ENCODE peak calls at places on chromosomes 3 and 15, in eight cellular contexts. A, V, H, W, M, Q, X and P are unnamed samples.

GRCh38 chr3:144287001-144287400 is 315.4 kb downstream of the DIPK2A start:
- DNase-seq in A (no peak), Q (no peak), H (no peak), X (no peak), W (no peak), V (no peak), M (no peak), P (no peak)

GRCh38 chr3:71533588-71533987 is 49.9 kb downstream of the FOXP1 start:
- DNase-seq in M (no peak), X (no peak), Q (no peak), H (no peak), V (no peak), W (no peak), A (no peak), P (no peak)

GRCh38 chr3:134242649-134243637 is 7.7 kb downstream of the RYK start:
- DNase-seq in X (peak), M (no peak), H (no peak), Q (no peak), V (peak), W (no peak), A (peak), P (peak)

GRCh38 chr3:65508743-65509422 is 529.8 kb downstream of the MAGI1 start:
- DNase-seq in M (no peak), H (no peak), V (no peak), X (no peak), A (no peak), W (no peak), Q (no peak), P (no peak)

GRCh38 chr3:141146979-141147470 is 84.6 kb upstream of the PXYLP1 start:
- DNase-seq in A (no peak), Q (no peak), M (no peak), X (no peak), V (no peak), W (no peak), H (no peak), P (no peak)

GRCh38 chr3:40877651-40878463 is 321.4 kb upstream of the CTNNB1 start:
- DNase-seq in V (peak), Q (no peak), H (no peak), A (no peak), W (no peak), M (no peak), X (peak), P (no peak)

GRCh38 chr15:64892850-64893403 is 18.8 kb upstream of the ANKDD1A start:
- DNase-seq in A (no peak), Q (no peak), M (peak), X (no peak), W (no peak), V (no peak), H (no peak), P (peak)

GRCh38 chr3:169855514-169855913 is 14.2 kb downstream of the LRRC31 start:
- DNase-seq in V (no peak), X (no peak), Q (no peak), W (no peak), A (no peak), M (no peak), H (no peak), P (no peak)

GRCh38 chr15:41919954-41920538 is 26.2 kb upstream of the SPTBN5 start:
- DNase-seq in M (no peak), H (no peak), Q (no peak), A (no peak), V (no peak), W (no peak), X (peak), P (no peak)

GRCh38 chr3:159824341-159824740 is 164.3 kb upstream of the IL12A start:
- DNase-seq in V (peak), W (no peak), X (peak), H (peak), Q (no peak), M (no peak), A (peak), P (no peak)

GRCh38 chr3:108088697-108089096 is 2.1 kb downstream of the CD47 start:
- DNase-seq in Q (no peak), H (no peak), M (peak), X (peak), V (no peak), W (no peak), A (no peak), P (peak)

GRCh38 chr3:63470745-63471144 is 181.7 kb upstream of the SNTN start:
- DNase-seq in Q (no peak), V (no peak), M (peak), H (no peak), W (no peak), X (no peak), A (no peak), P (no peak)

GRCh38 chr3:151863611-151864010 is 9.8 kb upstream of the SUCNR1 start:
- DNase-seq in W (no peak), M (no peak), H (no peak), V (no peak), X (peak), Q (no peak), A (no peak), P (no peak)

GRCh38 chr3:120816728-120817127 is 74.2 kb downstream of the GTF2E1 start:
- DNase-seq in A (no peak), V (no peak), X (no peak), Q (no peak), W (no peak), M (no peak), H (no peak), P (no peak)

GRCh38 chr15:95994418-95994817 is 336.1 kb upstream of the NR2F2 start:
- DNase-seq in X (no peak), H (no peak), A (no peak), W (no peak), V (no peak), M (no peak), Q (no peak), P (no peak)

GRCh38 chr3:179179979-179180758 is 32.0 kb downstream of the PIK3CA start:
- DNase-seq in W (no peak), A (no peak), X (peak), M (no peak), V (no peak), Q (no peak), H (no peak), P (no peak)

GRCh38 chr3:84959470-84960380 is 936 bp downstream of the CADM2 start:
- DNase-seq in V (no peak), Q (peak), H (no peak), W (no peak), A (no peak), M (no peak), X (no peak), P (no peak)

GRCh38 chr15:80789296-80789695 is 10.1 kb downstream of the CEMIP start:
- DNase-seq in A (no peak), V (no peak), M (no peak), Q (no peak), X (no peak), W (no peak), H (no peak), P (no peak)

GRCh38 chr3:106120334-106120733 is 251.5 kb upstream of the CBLB start:
- DNase-seq in M (no peak), H (no peak), W (no peak), Q (no peak), A (no peak), X (peak), V (no peak), P (no peak)

GRCh38 chr15:69782809-69783208 is 314.9 kb downstream of the TLE3 start:
- DNase-seq in A (no peak), W (no peak), X (no peak), V (peak), H (no peak), M (no peak), Q (no peak), P (no peak)

GRCh38 chr3:134388292-134388691 is 14.0 kb upstream of the AMOTL2 start:
- DNase-seq in X (no peak), M (no peak), H (no peak), A (no peak), W (no peak), V (no peak), Q (no peak), P (no peak)

GRCh38 chr15:44812029-44812517 is 75.7 kb downstream of the TRIM69 start:
- DNase-seq in M (no peak), A (no peak), W (no peak), V (peak), Q (no peak), X (no peak), H (no peak), P (no peak)
- TF ChIP-seq MAX in M (no peak), A (no peak), W (no peak), V (peak), Q (no peak), X (no peak), H (no peak), P (no peak)

DNA sequence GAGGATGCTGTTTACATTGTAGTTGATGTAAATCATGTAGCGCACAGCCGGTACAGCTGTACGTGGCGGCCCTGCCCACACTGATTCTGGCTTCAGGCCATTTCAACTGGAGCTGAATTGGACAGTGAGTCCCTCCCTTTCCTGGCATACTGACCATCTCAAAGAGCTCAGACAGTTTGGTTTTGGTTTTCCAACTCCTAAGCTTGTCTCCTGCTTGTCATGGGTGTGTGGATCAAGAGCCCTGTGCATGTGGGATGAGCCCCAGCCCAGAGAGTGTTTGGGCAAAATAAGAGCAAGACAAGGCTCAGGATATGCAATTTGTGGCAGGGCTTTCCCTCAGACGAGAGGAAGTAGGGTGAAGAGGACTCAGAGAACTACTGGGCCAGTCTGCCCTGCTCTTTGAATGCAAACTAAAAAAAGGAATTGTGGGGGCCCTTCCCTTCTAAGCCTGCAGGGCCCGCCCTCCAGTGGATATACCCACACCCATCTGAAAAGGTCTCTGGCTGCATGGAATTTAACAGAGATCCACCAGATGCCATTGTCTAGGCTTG is 13.3 kb downstream of the ITGA11 start:
- DNase-seq in V (no peak), X (peak), Q (no peak), H (no peak), W (no peak), A (no peak), M (no peak), P (no peak)
- TF ChIP-seq MAX in V (no peak), X (no peak), Q (no peak), H (no peak), W (no peak), A (no peak), M (no peak), P (no peak)

GRCh38 chr15:31607656-31608055 is 281.0 kb downstream of the KLF13 start:
- DNase-seq in W (no peak), Q (no peak), X (no peak), M (no peak), A (no peak), V (no peak), H (no peak), P (no peak)

GRCh38 chr15:31606942-31607497 is 280.4 kb downstream of the KLF13 start:
- DNase-seq in W (no peak), A (no peak), H (no peak), Q (no peak), M (no peak), X (no peak), V (no peak), P (no peak)

GRCh38 chr15:31605467-31605931 is 278.9 kb downstream of the KLF13 start:
- DNase-seq in V (no peak), W (no peak), X (no peak), M (no peak), A (no peak), Q (peak), H (no peak), P (peak)

GRCh38 chr15:31609243-31609642 is 282.6 kb downstream of the KLF13 start:
- DNase-seq in V (no peak), X (no peak), Q (no peak), W (no peak), A (no peak), H (no peak), M (no peak), P (peak)

DNA sequence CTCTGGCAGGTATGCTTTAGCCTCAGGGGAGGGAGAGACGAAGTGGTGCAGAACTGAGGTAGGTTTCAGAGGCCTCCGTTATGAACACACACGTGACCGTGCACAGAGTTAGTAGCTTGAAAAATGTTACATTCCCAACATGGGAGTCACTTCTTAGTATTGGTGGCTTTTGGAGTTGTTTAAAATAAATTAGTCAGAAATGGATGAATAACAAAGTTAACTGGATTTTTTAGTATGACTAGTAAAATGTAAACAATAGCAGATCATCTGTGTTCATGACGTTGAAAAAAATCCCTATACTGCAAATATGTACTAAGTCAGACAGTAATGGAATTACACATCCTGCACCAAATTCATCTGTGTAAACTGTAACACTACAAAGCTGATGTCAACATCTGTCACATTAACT is 279.6 kb downstream of the KLF13 start:
- DNase-seq in M (no peak), W (no peak), A (no peak), H (peak), Q (no peak), V (no peak), X (no peak), P (no peak)
- TF ChIP-seq MAX in M (no peak), W (no peak), A (no peak), H (peak), Q (no peak), V (no peak), X (no peak), P (no peak)

GRCh38 chr3:114902691-114903101 is 244.4 kb downstream of the ZBTB20 start:
- DNase-seq in M (no peak), W (no peak), A (no peak), Q (no peak), X (no peak), V (peak), H (no peak), P (no peak)

GRCh38 chr3:114900908-114901307 is 246.2 kb downstream of the ZBTB20 start:
- DNase-seq in W (no peak), Q (no peak), H (no peak), X (no peak), V (no peak), A (no peak), M (no peak), P (no peak)

GRCh38 chr3:114896978-114897377 is 250.1 kb downstream of the ZBTB20 start:
- DNase-seq in H (no peak), M (no peak), Q (no peak), X (no peak), W (no peak), A (no peak), V (no peak), P (no peak)

GRCh38 chr3:114903213-114903612 is 243.9 kb downstream of the ZBTB20 start:
- DNase-seq in H (no peak), V (no peak), Q (no peak), W (no peak), X (no peak), M (no peak), A (no peak), P (peak)

DNA sequence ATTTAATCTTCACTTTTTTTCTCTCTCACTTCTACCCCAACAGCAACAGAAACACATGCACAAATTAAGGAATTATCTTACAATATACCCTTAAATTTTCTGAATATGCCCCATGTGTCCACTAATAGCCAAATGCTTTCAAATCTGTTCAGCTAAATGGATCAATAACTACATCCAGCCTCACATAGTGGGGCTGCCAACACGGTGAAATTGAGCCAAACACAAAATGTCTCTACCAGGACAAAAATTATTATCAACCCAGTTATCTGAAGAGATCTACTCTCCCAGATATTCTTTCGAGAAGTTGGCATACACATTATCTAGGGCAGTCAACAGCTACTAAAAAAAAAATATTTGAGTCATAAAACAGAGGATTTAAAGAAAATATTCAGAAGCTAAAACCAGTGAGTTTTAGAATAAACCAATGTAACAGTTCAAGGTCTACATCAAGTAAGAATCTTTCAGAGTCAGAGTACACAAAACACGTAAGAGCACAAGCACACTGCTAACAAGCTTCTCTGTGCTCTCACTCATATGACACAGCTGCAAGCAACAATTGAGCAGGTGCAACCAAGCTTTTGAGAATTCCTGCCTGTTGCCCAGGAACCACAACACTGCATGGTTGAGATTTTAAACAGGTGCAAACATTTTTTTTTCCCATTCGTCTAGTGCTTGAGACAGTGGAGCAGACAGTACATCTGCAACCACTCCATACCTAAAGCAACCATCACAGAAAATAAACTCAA is 247.7 kb downstream of the ZBTB20 start:
- DNase-seq in Q (no peak), A (no peak), M (no peak), X (no peak), V (peak), H (no peak), W (no peak), P (no peak)
- TF ChIP-seq MAX in Q (no peak), A (no peak), M (no peak), X (no peak), V (peak), H (peak), W (no peak), P (no peak)

GRCh38 chr15:82805994-82806406 is at the start of gene FSD2:
- DNase-seq in V (no peak), Q (no peak), H (no peak), A (no peak), X (no peak), W (no peak), M (peak), P (peak)
- TF ChIP-seq MAX in V (no peak), Q (no peak), H (no peak), A (no peak), X (no peak), W (no peak), M (no peak), P (peak)

GRCh38 chr15:84819291-84819768 is 2.2 kb downstream of the ALPK3 start:
- DNase-seq in Q (no peak), V (peak), X (peak), A (no peak), H (no peak), W (peak), M (no peak), P (peak)
- TF ChIP-seq MAX in Q (no peak), V (no peak), X (no peak), A (no peak), H (no peak), W (no peak), M (no peak), P (no peak)

GRCh38 chr15:76987896-76988860 is 6.7 kb upstream of the PSTPIP1 start:
- DNase-seq in V (no peak), Q (peak), M (peak), X (no peak), W (peak), H (no peak), A (no peak), P (peak)
- TF ChIP-seq MAX in V (no peak), Q (no peak), M (no peak), X (no peak), W (no peak), H (no peak), A (no peak), P (peak)

GRCh38 chr15:99909914-99910313 is 176.7 kb upstream of the LYSMD4 start:
- DNase-seq in V (peak), W (peak), M (no peak), A (peak), Q (peak), H (no peak), X (no peak), P (peak)
- TF ChIP-seq MAX in V (no peak), W (no peak), M (no peak), A (no peak), Q (no peak), H (no peak), X (no peak), P (no peak)